ENCODE peak calls at places on chromosomes 2 and 18, in six cellular contexts. X is Karpas-422, M is mucosa of descending colon, T is cardiac muscle cell, C is heart left ventricle, E is breast epithelium. W is an unnamed sample.

GRCh38 chr2:171297951-171298350 is 135.8 kb downstream of the METTL8 start:
- DNase-seq in X (no peak), M (no peak), T (no peak), C (no peak), E (no peak), W (no peak)

GRCh38 chr2:109213646-109214417 is 84.8 kb downstream of the SH3RF3 start:
- DNase-seq in X (peak; percentile 90), M (no peak), T (peak; percentile 90), C (no peak), E (no peak), W (peak; percentile 37)

GRCh38 chr2:4139711-4140110 is 436.3 kb downstream of the DCDC2C start:
- DNase-seq in X (no peak), M (no peak), T (no peak), C (no peak), E (no peak), W (peak; percentile 15)

GRCh38 chr2:84900951-84901350 is 4.5 kb upstream of the TMSB10 start:
- DNase-seq in X (no peak), M (no peak), T (no peak), C (no peak), E (no peak), W (no peak)

GRCh38 chr2:20454036-20454981 is 7.4 kb downstream of the RHOB start:
- DNase-seq in X (no peak), M (no peak), T (no peak), C (no peak), E (no peak), W (no peak)

GRCh38 chr2:173204316-173204715 is 128.7 kb downstream of the MAP3K20 start:
- DNase-seq in X (peak; percentile 26), M (no peak), T (peak; percentile 49), C (no peak), E (no peak), W (no peak)

GRCh38 chr2:150485114-150485870 is 2.2 kb downstream of the RND3 start:
- DNase-seq in X (no peak), M (peak; percentile 93), T (peak; percentile 80), C (peak; percentile 74), E (peak; percentile 88), W (peak; percentile 90)

GRCh38 chr18:9719421-9719981 is 11.4 kb downstream of the RAB31 start:
- DNase-seq in X (no peak), M (no peak), T (peak; percentile 81), C (no peak), E (peak; percentile 77), W (peak; percentile 41)

GRCh38 chr2:239833728-239834109 is 191.4 kb downstream of the NDUFA10 start:
- DNase-seq in X (no peak), M (no peak), T (no peak), C (no peak), E (no peak), W (no peak)

GRCh38 chr2:104919127-104919526 is 65.2 kb downstream of the POU3F3 start:
- DNase-seq in X (no peak), M (no peak), T (no peak), C (no peak), E (no peak), W (no peak)

GRCh38 chr2:55357164-55357563 is 62.5 kb downstream of the CCDC88A start:
- DNase-seq in X (no peak), M (no peak), T (no peak), C (no peak), E (no peak), W (no peak)

GRCh38 chr2:104658149-104658839 is 195.6 kb upstream of the POU3F3 start:
- DNase-seq in X (no peak), M (no peak), T (peak; percentile 16), C (peak; percentile 68), E (peak; percentile 21), W (peak; percentile 14)

GRCh38 chr18:52236134-52236533 is 103.9 kb upstream of the DCC start:
- DNase-seq in X (no peak), M (no peak), T (peak; percentile 40), C (no peak), E (no peak), W (no peak)

GRCh38 chr2:68837164-68837860 is 33.9 kb downstream of the BMP10 start:
- DNase-seq in X (peak; percentile 95), M (peak; percentile 82), T (peak; percentile 77), C (peak; percentile 75), E (no peak), W (no peak)
- H3K4me1 ChIP-seq in X (peaks cover 58% of the 10 kb centered on the region), M (no peaks in the 10 kb centered on the region), T (peaks cover under 1% of the 10 kb centered on the region), C (peaks cover 53% of the 10 kb centered on the region), E (no peaks in the 10 kb centered on the region), W (no peaks in the 10 kb centered on the region)

DNA sequence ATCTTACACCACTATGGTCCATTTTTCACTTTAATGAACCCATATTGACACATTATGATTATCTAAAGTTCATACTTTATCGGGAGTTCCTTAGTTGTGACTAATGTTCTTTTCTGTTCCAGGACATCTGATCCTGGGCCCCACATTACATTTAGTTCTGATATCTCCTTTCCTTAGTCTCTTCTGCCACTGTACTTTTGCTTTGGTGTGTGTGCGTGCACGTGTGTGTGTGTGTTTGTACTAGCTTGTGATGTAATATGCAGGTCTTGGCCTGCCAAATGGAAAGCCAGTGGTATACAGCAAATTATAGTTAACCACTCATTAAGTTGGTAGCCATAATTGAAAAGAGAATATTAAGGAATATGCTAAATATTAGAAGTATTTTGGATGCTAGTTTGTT is 88.0 kb downstream of the CDC42EP3 start:
- DNase-seq in X (no peak), M (no peak), T (no peak), C (no peak), E (no peak), W (no peak)
- H3K4me1 ChIP-seq in X (no peaks in the 10 kb centered on the region), M (peaks cover 31% of the 10 kb centered on the region), T (no peaks in the 10 kb centered on the region), C (peaks cover 62% of the 10 kb centered on the region), E (no peaks in the 10 kb centered on the region), W (peaks cover 6% of the 10 kb centered on the region)

GRCh38 chr2:208175843-208176160 is 12.4 kb upstream of the CRYGA start:
- DNase-seq in X (no peak), M (no peak), T (peak; percentile 16), C (no peak), E (no peak), W (no peak)
- H3K4me1 ChIP-seq in X (peaks cover 3% of the 10 kb centered on the region), M (no peaks in the 10 kb centered on the region), T (no peaks in the 10 kb centered on the region), C (peaks cover 34% of the 10 kb centered on the region), E (no peaks in the 10 kb centered on the region), W (no peaks in the 10 kb centered on the region)

GRCh38 chr2:224927011-224927410 is 115.3 kb downstream of the DOCK10 start:
- DNase-seq in X (no peak), M (no peak), T (no peak), C (no peak), E (no peak), W (no peak)
- H3K4me1 ChIP-seq in X (no peaks in the 10 kb centered on the region), M (peaks cover 17% of the 10 kb centered on the region), T (peaks cover 14% of the 10 kb centered on the region), C (peaks cover 98% of the 10 kb centered on the region), E (no peaks in the 10 kb centered on the region), W (peaks cover 4% of the 10 kb centered on the region)

W was measured in prostate gland.